ENCODE peak calls at places on chromosomes 13 and 19, in six cellular contexts. One of them, this sample, is unnamed.

GRCh38 chr13:97043302-97043701 is 49.0 kb upstream of the OXGR1 start:
- DNase-seq in globus pallidus: no peak
- DNase-seq in neural crest cell: no peak
- DNase-seq in ureter: no peak
- DNase-seq in HFF-Myc: peak; percentile 46
- DNase-seq in stimulated activated CD4-positive, alpha-beta T cell treated with anti-CD3 and anti-CD28 coated beads, Interleukin-1b, Interleukin-23, amount 100 ng/mL, for 24 hours: no peak
- DNase-seq in this sample: no peak

GRCh38 chr13:39311619-39312018 is 273.4 kb downstream of the NHLRC3 start:
- DNase-seq in stimulated activated CD4-positive, alpha-beta T cell treated with anti-CD3 and anti-CD28 coated beads, Interleukin-1b, Interleukin-23, amount 100 ng/mL, for 24 hours: no peak
- DNase-seq in globus pallidus: no peak
- DNase-seq in ureter: no peak
- DNase-seq in neural crest cell: no peak
- DNase-seq in HFF-Myc: no peak
- DNase-seq in this sample: no peak

GRCh38 chr19:6551607-6552450 is 21.0 kb downstream of the TNFSF9 start:
- DNase-seq in ureter: no peak
- DNase-seq in neural crest cell: peak; percentile 48
- DNase-seq in HFF-Myc: no peak
- DNase-seq in globus pallidus: no peak
- DNase-seq in stimulated activated CD4-positive, alpha-beta T cell treated with anti-CD3 and anti-CD28 coated beads, Interleukin-1b, Interleukin-23, amount 100 ng/mL, for 24 hours: no peak
- DNase-seq in this sample: peak; percentile 27

GRCh38 chr19:3366761-3367571 is 583 bp downstream of the NFIC start:
- DNase-seq in HFF-Myc: no peak
- DNase-seq in neural crest cell: no peak
- DNase-seq in stimulated activated CD4-positive, alpha-beta T cell treated with anti-CD3 and anti-CD28 coated beads, Interleukin-1b, Interleukin-23, amount 100 ng/mL, for 24 hours: no peak
- DNase-seq in ureter: no peak
- DNase-seq in globus pallidus: peak; percentile 59
- DNase-seq in this sample: no peak

GRCh38 chr19:17902701-17903100 is 30.1 kb upstream of the CCDC124 start:
- DNase-seq in globus pallidus: no peak
- DNase-seq in HFF-Myc: peak; percentile 77
- DNase-seq in stimulated activated CD4-positive, alpha-beta T cell treated with anti-CD3 and anti-CD28 coated beads, Interleukin-1b, Interleukin-23, amount 100 ng/mL, for 24 hours: no peak
- DNase-seq in neural crest cell: no peak
- DNase-seq in ureter: no peak
- DNase-seq in this sample: no peak

GRCh38 chr19:33292595-33293254 is 9.6 kb downstream of the CEBPA start:
- DNase-seq in neural crest cell: no peak
- DNase-seq in stimulated activated CD4-positive, alpha-beta T cell treated with anti-CD3 and anti-CD28 coated beads, Interleukin-1b, Interleukin-23, amount 100 ng/mL, for 24 hours: no peak
- DNase-seq in ureter: no peak
- DNase-seq in HFF-Myc: no peak
- DNase-seq in globus pallidus: no peak
- DNase-seq in this sample: no peak

GRCh38 chr13:112241288-112241687 is 134.9 kb upstream of the SPACA7 start:
- DNase-seq in neural crest cell: no peak
- DNase-seq in ureter: no peak
- DNase-seq in stimulated activated CD4-positive, alpha-beta T cell treated with anti-CD3 and anti-CD28 coated beads, Interleukin-1b, Interleukin-23, amount 100 ng/mL, for 24 hours: no peak
- DNase-seq in globus pallidus: no peak
- DNase-seq in HFF-Myc: no peak
- DNase-seq in this sample: no peak

GRCh38 chr13:45219938-45220375 is 19.1 kb upstream of the KCTD4 start:
- DNase-seq in ureter: no peak
- DNase-seq in globus pallidus: no peak
- DNase-seq in neural crest cell: no peak
- DNase-seq in stimulated activated CD4-positive, alpha-beta T cell treated with anti-CD3 and anti-CD28 coated beads, Interleukin-1b, Interleukin-23, amount 100 ng/mL, for 24 hours: no peak
- DNase-seq in HFF-Myc: peak; percentile 79
- DNase-seq in this sample: no peak

GRCh38 chr19:32661318-32661717 is 13.7 kb downstream of the ANKRD27 start:
- DNase-seq in HFF-Myc: no peak
- DNase-seq in neural crest cell: no peak
- DNase-seq in stimulated activated CD4-positive, alpha-beta T cell treated with anti-CD3 and anti-CD28 coated beads, Interleukin-1b, Interleukin-23, amount 100 ng/mL, for 24 hours: no peak
- DNase-seq in globus pallidus: no peak
- DNase-seq in ureter: no peak
- DNase-seq in this sample: no peak

GRCh38 chr13:102586615-102587014 is 10.2 kb upstream of the TPP2 start:
- DNase-seq in ureter: no peak
- DNase-seq in HFF-Myc: no peak
- DNase-seq in neural crest cell: no peak
- DNase-seq in globus pallidus: no peak
- DNase-seq in stimulated activated CD4-positive, alpha-beta T cell treated with anti-CD3 and anti-CD28 coated beads, Interleukin-1b, Interleukin-23, amount 100 ng/mL, for 24 hours: no peak
- DNase-seq in this sample: no peak

GRCh38 chr19:6730153-6730804 is 7.1 kb downstream of the GPR108 start:
- DNase-seq in ureter: peak; percentile 66
- DNase-seq in neural crest cell: no peak
- DNase-seq in globus pallidus: peak; percentile 57
- DNase-seq in stimulated activated CD4-positive, alpha-beta T cell treated with anti-CD3 and anti-CD28 coated beads, Interleukin-1b, Interleukin-23, amount 100 ng/mL, for 24 hours: no peak
- DNase-seq in HFF-Myc: no peak
- DNase-seq in this sample: no peak

GRCh38 chr19:46634656-46635218 is 1.3 kb downstream of the GNG8 start:
- DNase-seq in neural crest cell: no peak
- DNase-seq in HFF-Myc: no peak
- DNase-seq in ureter: no peak
- DNase-seq in stimulated activated CD4-positive, alpha-beta T cell treated with anti-CD3 and anti-CD28 coated beads, Interleukin-1b, Interleukin-23, amount 100 ng/mL, for 24 hours: no peak
- DNase-seq in globus pallidus: no peak
- DNase-seq in this sample: no peak

GRCh38 chr13:113628291-113629270 is 29.4 kb downstream of the ATP4B start:
- DNase-seq in globus pallidus: no peak
- DNase-seq in HFF-Myc: no peak
- DNase-seq in ureter: no peak
- DNase-seq in stimulated activated CD4-positive, alpha-beta T cell treated with anti-CD3 and anti-CD28 coated beads, Interleukin-1b, Interleukin-23, amount 100 ng/mL, for 24 hours: no peak
- DNase-seq in neural crest cell: no peak
- DNase-seq in this sample: no peak

GRCh38 chr13:110907951-110908898 is 6.6 kb downstream of the ANKRD10 start:
- DNase-seq in HFF-Myc: no peak
- DNase-seq in stimulated activated CD4-positive, alpha-beta T cell treated with anti-CD3 and anti-CD28 coated beads, Interleukin-1b, Interleukin-23, amount 100 ng/mL, for 24 hours: no peak
- DNase-seq in neural crest cell: no peak
- DNase-seq in globus pallidus: no peak
- DNase-seq in ureter: no peak
- DNase-seq in this sample: peak; percentile 80

GRCh38 chr13:44221657-44222056 is 152.0 kb upstream of the SERP2 start:
- DNase-seq in stimulated activated CD4-positive, alpha-beta T cell treated with anti-CD3 and anti-CD28 coated beads, Interleukin-1b, Interleukin-23, amount 100 ng/mL, for 24 hours: no peak
- DNase-seq in ureter: no peak
- DNase-seq in globus pallidus: no peak
- DNase-seq in neural crest cell: no peak
- DNase-seq in HFF-Myc: no peak
- DNase-seq in this sample: no peak

GRCh38 chr19:47257411-47258169 is 1.3 kb downstream of the CCDC9 start:
- DNase-seq in HFF-Myc: no peak
- DNase-seq in ureter: no peak
- DNase-seq in neural crest cell: no peak
- DNase-seq in globus pallidus: no peak
- DNase-seq in stimulated activated CD4-positive, alpha-beta T cell treated with anti-CD3 and anti-CD28 coated beads, Interleukin-1b, Interleukin-23, amount 100 ng/mL, for 24 hours: no peak
- DNase-seq in this sample: no peak

GRCh38 chr13:45674908-45675307 is 27.2 kb upstream of the CBY2 start:
- DNase-seq in globus pallidus: no peak
- DNase-seq in neural crest cell: no peak
- DNase-seq in stimulated activated CD4-positive, alpha-beta T cell treated with anti-CD3 and anti-CD28 coated beads, Interleukin-1b, Interleukin-23, amount 100 ng/mL, for 24 hours: no peak
- DNase-seq in HFF-Myc: peak; percentile 66
- DNase-seq in ureter: no peak
- DNase-seq in this sample: peak; percentile 11

GRCh38 chr13:40666905-40667621 is 622 bp upstream of the FOXO1 start:
- DNase-seq in neural crest cell: peak; percentile 66
- DNase-seq in stimulated activated CD4-positive, alpha-beta T cell treated with anti-CD3 and anti-CD28 coated beads, Interleukin-1b, Interleukin-23, amount 100 ng/mL, for 24 hours: no peak
- DNase-seq in HFF-Myc: no peak
- DNase-seq in globus pallidus: no peak
- DNase-seq in ureter: peak; percentile 52
- DNase-seq in this sample: no peak

GRCh38 chr19:12095111-12095790 is 30.7 kb downstream of the ZNF844 start:
- DNase-seq in HFF-Myc: no peak
- DNase-seq in stimulated activated CD4-positive, alpha-beta T cell treated with anti-CD3 and anti-CD28 coated beads, Interleukin-1b, Interleukin-23, amount 100 ng/mL, for 24 hours: no peak
- DNase-seq in neural crest cell: no peak
- DNase-seq in ureter: no peak
- DNase-seq in globus pallidus: no peak
- DNase-seq in this sample: no peak

GRCh38 chr13:111326981-111327642 is 6.7 kb downstream of the TEX29 start:
- DNase-seq in neural crest cell: no peak
- DNase-seq in ureter: peak; percentile 31
- DNase-seq in HFF-Myc: no peak
- DNase-seq in globus pallidus: no peak
- DNase-seq in stimulated activated CD4-positive, alpha-beta T cell treated with anti-CD3 and anti-CD28 coated beads, Interleukin-1b, Interleukin-23, amount 100 ng/mL, for 24 hours: no peak
- DNase-seq in this sample: no peak

GRCh38 chr13:27137759-27138158 is 33.9 kb downstream of the USP12 start:
- DNase-seq in globus pallidus: no peak
- DNase-seq in neural crest cell: no peak
- DNase-seq in HFF-Myc: no peak
- DNase-seq in stimulated activated CD4-positive, alpha-beta T cell treated with anti-CD3 and anti-CD28 coated beads, Interleukin-1b, Interleukin-23, amount 100 ng/mL, for 24 hours: no peak
- DNase-seq in ureter: no peak
- DNase-seq in this sample: no peak

GRCh38 chr13:24148414-24149305 is 11.9 kb upstream of the SPATA13 start:
- DNase-seq in stimulated activated CD4-positive, alpha-beta T cell treated with anti-CD3 and anti-CD28 coated beads, Interleukin-1b, Interleukin-23, amount 100 ng/mL, for 24 hours: no peak
- DNase-seq in globus pallidus: no peak
- DNase-seq in neural crest cell: no peak
- DNase-seq in HFF-Myc: peak; percentile 95
- DNase-seq in ureter: peak; percentile 78
- DNase-seq in this sample: peak; percentile 85

GRCh38 chr19:16594131-16594586 is 21.9 kb upstream of the SLC35E1 start:
- DNase-seq in ureter: no peak
- DNase-seq in globus pallidus: no peak
- DNase-seq in stimulated activated CD4-positive, alpha-beta T cell treated with anti-CD3 and anti-CD28 coated beads, Interleukin-1b, Interleukin-23, amount 100 ng/mL, for 24 hours: no peak
- DNase-seq in neural crest cell: no peak
- DNase-seq in HFF-Myc: no peak
- DNase-seq in this sample: no peak

GRCh38 chr19:11033763-11034162 is 55.5 kb upstream of the LDLR start:
- DNase-seq in stimulated activated CD4-positive, alpha-beta T cell treated with anti-CD3 and anti-CD28 coated beads, Interleukin-1b, Interleukin-23, amount 100 ng/mL, for 24 hours: no peak
- DNase-seq in neural crest cell: no peak
- DNase-seq in ureter: no peak
- DNase-seq in HFF-Myc: no peak
- DNase-seq in globus pallidus: no peak
- DNase-seq in this sample: no peak

GRCh38 chr19:49861127-49861526 is 6.2 kb downstream of the PNKP start:
- DNase-seq in ureter: peak; percentile 61
- DNase-seq in neural crest cell: no peak
- DNase-seq in globus pallidus: no peak
- DNase-seq in HFF-Myc: no peak
- DNase-seq in stimulated activated CD4-positive, alpha-beta T cell treated with anti-CD3 and anti-CD28 coated beads, Interleukin-1b, Interleukin-23, amount 100 ng/mL, for 24 hours: no peak
- DNase-seq in this sample: no peak

GRCh38 chr19:40252395-40252794 is 25.9 kb upstream of the CCNP start:
- DNase-seq in neural crest cell: no peak
- DNase-seq in stimulated activated CD4-positive, alpha-beta T cell treated with anti-CD3 and anti-CD28 coated beads, Interleukin-1b, Interleukin-23, amount 100 ng/mL, for 24 hours: no peak
- DNase-seq in ureter: no peak
- DNase-seq in globus pallidus: no peak
- DNase-seq in HFF-Myc: no peak
- DNase-seq in this sample: no peak

GRCh38 chr13:50690020-50690419 is 153.5 kb downstream of the DLEU7 start:
- DNase-seq in ureter: no peak
- DNase-seq in stimulated activated CD4-positive, alpha-beta T cell treated with anti-CD3 and anti-CD28 coated beads, Interleukin-1b, Interleukin-23, amount 100 ng/mL, for 24 hours: no peak
- DNase-seq in neural crest cell: no peak
- DNase-seq in globus pallidus: no peak
- DNase-seq in HFF-Myc: no peak
- DNase-seq in this sample: no peak

GRCh38 chr19:32651729-32652140 is 23.2 kb downstream of the ANKRD27 start:
- DNase-seq in HFF-Myc: no peak
- DNase-seq in neural crest cell: peak; percentile 34
- DNase-seq in globus pallidus: peak; percentile 55
- DNase-seq in ureter: no peak
- DNase-seq in stimulated activated CD4-positive, alpha-beta T cell treated with anti-CD3 and anti-CD28 coated beads, Interleukin-1b, Interleukin-23, amount 100 ng/mL, for 24 hours: no peak
- DNase-seq in this sample: peak; percentile 47

GRCh38 chr13:41813426-41813825 is 147.5 kb downstream of the VWA8 start:
- DNase-seq in ureter: no peak
- DNase-seq in stimulated activated CD4-positive, alpha-beta T cell treated with anti-CD3 and anti-CD28 coated beads, Interleukin-1b, Interleukin-23, amount 100 ng/mL, for 24 hours: no peak
- DNase-seq in globus pallidus: no peak
- DNase-seq in neural crest cell: no peak
- DNase-seq in HFF-Myc: no peak
- DNase-seq in this sample: no peak

GRCh38 chr13:76980075-76980718 is 11.7 kb upstream of the CLN5 start:
- DNase-seq in HFF-Myc: no peak
- DNase-seq in stimulated activated CD4-positive, alpha-beta T cell treated with anti-CD3 and anti-CD28 coated beads, Interleukin-1b, Interleukin-23, amount 100 ng/mL, for 24 hours: peak; percentile 87
- DNase-seq in globus pallidus: peak; percentile 45
- DNase-seq in ureter: peak; percentile 83
- DNase-seq in neural crest cell: peak; percentile 94
- DNase-seq in this sample: peak; percentile 68

GRCh38 chr13:112177459-112177858 is 110.5 kb downstream of the SOX1 start:
- DNase-seq in stimulated activated CD4-positive, alpha-beta T cell treated with anti-CD3 and anti-CD28 coated beads, Interleukin-1b, Interleukin-23, amount 100 ng/mL, for 24 hours: no peak
- DNase-seq in ureter: no peak
- DNase-seq in neural crest cell: no peak
- DNase-seq in HFF-Myc: no peak
- DNase-seq in globus pallidus: no peak
- DNase-seq in this sample: no peak

GRCh38 chr19:20367811-20368294 is 197.7 kb downstream of the ZNF737 start:
- DNase-seq in globus pallidus: no peak
- DNase-seq in stimulated activated CD4-positive, alpha-beta T cell treated with anti-CD3 and anti-CD28 coated beads, Interleukin-1b, Interleukin-23, amount 100 ng/mL, for 24 hours: no peak
- DNase-seq in ureter: no peak
- DNase-seq in HFF-Myc: no peak
- DNase-seq in neural crest cell: no peak
- DNase-seq in this sample: peak; percentile 72

GRCh38 chr19:3006075-3006767 is 22.9 kb downstream of the TLE2 start:
- DNase-seq in HFF-Myc: no peak
- DNase-seq in neural crest cell: no peak
- DNase-seq in globus pallidus: no peak
- DNase-seq in stimulated activated CD4-positive, alpha-beta T cell treated with anti-CD3 and anti-CD28 coated beads, Interleukin-1b, Interleukin-23, amount 100 ng/mL, for 24 hours: no peak
- DNase-seq in ureter: no peak
- DNase-seq in this sample: peak; percentile 48